ENCODE peak calls at places on chromosomes 3 and 15, in eight cellular contexts. One of them, this sample, is unnamed. For H3K36me3 and H3K4me1, the result is how much of the 10 kb centered on the place peaks cover.

GRCh38 chr15:62506217-62506805 is 341.2 kb upstream of the C2CD4B start:
- DNase-seq in HCT116: no peak
- DNase-seq in esophagus squamous epithelium: no peak
- DNase-seq in heart left ventricle: peak
- DNase-seq in uterus: no peak
- DNase-seq in transverse colon: no peak
- DNase-seq in right lobe of liver: no peak
- DNase-seq in body of pancreas: peak
- DNase-seq in this sample: no peak

GRCh38 chr3:192011137-192011536 is 550.2 kb downstream of the PYDC2 start:
- DNase-seq in esophagus squamous epithelium: no peak
- DNase-seq in HCT116: no peak
- DNase-seq in uterus: no peak
- DNase-seq in body of pancreas: no peak
- DNase-seq in transverse colon: no peak
- DNase-seq in right lobe of liver: no peak
- DNase-seq in heart left ventricle: no peak
- DNase-seq in this sample: no peak

GRCh38 chr3:1943395-1944118 is 155.1 kb upstream of the CNTN4 start:
- DNase-seq in right lobe of liver: no peak
- DNase-seq in HCT116: no peak
- DNase-seq in esophagus squamous epithelium: no peak
- DNase-seq in heart left ventricle: no peak
- DNase-seq in body of pancreas: no peak
- DNase-seq in uterus: no peak
- DNase-seq in transverse colon: no peak
- DNase-seq in this sample: no peak

GRCh38 chr15:56215769-56216168 is 27.9 kb downstream of the RFX7 start:
- DNase-seq in heart left ventricle: no peak
- DNase-seq in transverse colon: no peak
- DNase-seq in uterus: no peak
- DNase-seq in HCT116: no peak
- DNase-seq in esophagus squamous epithelium: no peak
- DNase-seq in body of pancreas: no peak
- DNase-seq in right lobe of liver: no peak
- DNase-seq in this sample: no peak

GRCh38 chr3:47340866-47341265 is 40.0 kb upstream of the PTPN23 start:
- DNase-seq in esophagus squamous epithelium: no peak
- DNase-seq in uterus: no peak
- DNase-seq in HCT116: no peak
- DNase-seq in body of pancreas: no peak
- DNase-seq in transverse colon: no peak
- DNase-seq in right lobe of liver: no peak
- DNase-seq in heart left ventricle: no peak
- DNase-seq in this sample: no peak

GRCh38 chr3:52254608-52255007 is 9.0 kb downstream of the PPM1M start:
- DNase-seq in HCT116: no peak
- DNase-seq in uterus: no peak
- DNase-seq in transverse colon: no peak
- DNase-seq in body of pancreas: no peak
- DNase-seq in heart left ventricle: no peak
- DNase-seq in right lobe of liver: no peak
- DNase-seq in esophagus squamous epithelium: no peak
- DNase-seq in this sample: no peak

GRCh38 chr3:146640955-146641867 is 36.1 kb upstream of the PLSCR5 start:
- DNase-seq in HCT116: peak
- DNase-seq in esophagus squamous epithelium: no peak
- DNase-seq in transverse colon: no peak
- DNase-seq in body of pancreas: no peak
- DNase-seq in heart left ventricle: no peak
- DNase-seq in uterus: no peak
- DNase-seq in right lobe of liver: no peak
- DNase-seq in this sample: no peak

GRCh38 chr15:95655089-95655488 is 675.4 kb upstream of the NR2F2 start:
- DNase-seq in heart left ventricle: no peak
- DNase-seq in transverse colon: no peak
- DNase-seq in right lobe of liver: no peak
- DNase-seq in HCT116: no peak
- DNase-seq in esophagus squamous epithelium: no peak
- DNase-seq in body of pancreas: no peak
- DNase-seq in uterus: no peak
- DNase-seq in this sample: no peak

GRCh38 chr3:186979837-186980236 is 49.5 kb downstream of the ST6GAL1 start:
- DNase-seq in transverse colon: no peak
- DNase-seq in heart left ventricle: no peak
- DNase-seq in esophagus squamous epithelium: no peak
- DNase-seq in uterus: no peak
- DNase-seq in HCT116: no peak
- DNase-seq in body of pancreas: no peak
- DNase-seq in right lobe of liver: no peak
- DNase-seq in this sample: no peak

GRCh38 chr3:5202267-5202666 is 14.8 kb downstream of the EDEM1 start:
- DNase-seq in uterus: no peak
- DNase-seq in right lobe of liver: no peak
- DNase-seq in esophagus squamous epithelium: no peak
- DNase-seq in HCT116: no peak
- DNase-seq in heart left ventricle: no peak
- DNase-seq in transverse colon: no peak
- DNase-seq in body of pancreas: no peak
- DNase-seq in this sample: no peak

GRCh38 chr3:24135280-24135679 is 190.2 kb downstream of the NR1D2 start:
- DNase-seq in body of pancreas: no peak
- DNase-seq in right lobe of liver: no peak
- DNase-seq in transverse colon: no peak
- DNase-seq in uterus: no peak
- DNase-seq in heart left ventricle: no peak
- DNase-seq in esophagus squamous epithelium: no peak
- DNase-seq in HCT116: no peak
- DNase-seq in this sample: no peak

GRCh38 chr15:31489801-31490646 is 163.4 kb downstream of the KLF13 start:
- DNase-seq in right lobe of liver: no peak
- DNase-seq in uterus: no peak
- DNase-seq in esophagus squamous epithelium: no peak
- DNase-seq in heart left ventricle: no peak
- DNase-seq in HCT116: peak
- DNase-seq in transverse colon: peak
- DNase-seq in body of pancreas: peak
- DNase-seq in this sample: no peak

GRCh38 chr3:48402281-48402732 is 27.6 kb downstream of the PLXNB1 start:
- DNase-seq in esophagus squamous epithelium: no peak
- DNase-seq in transverse colon: peak
- DNase-seq in HCT116: peak
- DNase-seq in right lobe of liver: peak
- DNase-seq in body of pancreas: peak
- DNase-seq in heart left ventricle: no peak
- DNase-seq in uterus: peak
- DNase-seq in this sample: peak

GRCh38 chr3:127690106-127690505 is 17.4 kb downstream of the ABTB1 start:
- DNase-seq in HCT116: no peak
- DNase-seq in heart left ventricle: no peak
- DNase-seq in uterus: no peak
- DNase-seq in transverse colon: no peak
- DNase-seq in body of pancreas: peak
- DNase-seq in esophagus squamous epithelium: no peak
- DNase-seq in right lobe of liver: peak
- DNase-seq in this sample: no peak

GRCh38 chr3:53941945-53942344 is 50.3 kb upstream of the SELENOK start:
- DNase-seq in transverse colon: no peak
- DNase-seq in body of pancreas: no peak
- DNase-seq in uterus: no peak
- DNase-seq in right lobe of liver: no peak
- DNase-seq in esophagus squamous epithelium: no peak
- DNase-seq in HCT116: no peak
- DNase-seq in heart left ventricle: no peak
- DNase-seq in this sample: no peak

GRCh38 chr15:75720787-75721461 is 8.3 kb upstream of the CSPG4 start:
- DNase-seq in right lobe of liver: peak
- DNase-seq in uterus: peak
- DNase-seq in HCT116: peak
- DNase-seq in transverse colon: peak
- DNase-seq in body of pancreas: peak
- DNase-seq in esophagus squamous epithelium: no peak
- DNase-seq in heart left ventricle: no peak
- DNase-seq in this sample: no peak

GRCh38 chr3:8655387-8655835 is 10.8 kb upstream of the SSUH2 start:
- DNase-seq in heart left ventricle: no peak
- DNase-seq in transverse colon: no peak
- DNase-seq in body of pancreas: no peak
- DNase-seq in esophagus squamous epithelium: no peak
- DNase-seq in uterus: no peak
- DNase-seq in right lobe of liver: no peak
- DNase-seq in HCT116: no peak
- DNase-seq in this sample: no peak

GRCh38 chr3:8954938-8955763 is 8.1 kb downstream of the RAD18 start:
- DNase-seq in uterus: no peak
- DNase-seq in body of pancreas: no peak
- DNase-seq in esophagus squamous epithelium: no peak
- DNase-seq in transverse colon: no peak
- DNase-seq in heart left ventricle: no peak
- DNase-seq in right lobe of liver: no peak
- DNase-seq in HCT116: no peak
- DNase-seq in this sample: no peak

GRCh38 chr15:48186271-48186670 is 5.2 kb upstream of the CTXN2 start:
- DNase-seq in transverse colon: no peak
- DNase-seq in body of pancreas: no peak
- DNase-seq in heart left ventricle: no peak
- DNase-seq in uterus: no peak
- DNase-seq in esophagus squamous epithelium: no peak
- DNase-seq in HCT116: no peak
- DNase-seq in right lobe of liver: no peak
- DNase-seq in this sample: no peak

GRCh38 chr15:101167791-101168462 is 83.9 kb downstream of the CHSY1 start:
- DNase-seq in esophagus squamous epithelium: peak
- DNase-seq in transverse colon: peak
- DNase-seq in right lobe of liver: peak
- DNase-seq in heart left ventricle: peak
- DNase-seq in HCT116: peak
- DNase-seq in uterus: peak
- DNase-seq in body of pancreas: peak
- DNase-seq in this sample: peak

GRCh38 chr3:81218023-81218422 is 543.4 kb downstream of the GBE1 start:
- DNase-seq in transverse colon: no peak
- DNase-seq in HCT116: no peak
- DNase-seq in right lobe of liver: no peak
- DNase-seq in esophagus squamous epithelium: no peak
- DNase-seq in body of pancreas: no peak
- DNase-seq in heart left ventricle: no peak
- DNase-seq in uterus: no peak
- DNase-seq in this sample: no peak

GRCh38 chr3:44845528-44846520 is 15.9 kb upstream of the TMEM42 start:
- DNase-seq in HCT116: no peak
- DNase-seq in uterus: peak
- DNase-seq in right lobe of liver: no peak
- DNase-seq in transverse colon: no peak
- DNase-seq in esophagus squamous epithelium: no peak
- DNase-seq in heart left ventricle: peak
- DNase-seq in body of pancreas: peak
- DNase-seq in this sample: no peak

GRCh38 chr3:44848634-44849033 is 13.1 kb upstream of the TMEM42 start:
- DNase-seq in HCT116: no peak
- DNase-seq in transverse colon: no peak
- DNase-seq in right lobe of liver: no peak
- DNase-seq in heart left ventricle: no peak
- DNase-seq in esophagus squamous epithelium: no peak
- DNase-seq in uterus: no peak
- DNase-seq in body of pancreas: no peak
- DNase-seq in this sample: no peak
- H3K36me3 ChIP-seq in HCT116: under half
- H3K36me3 ChIP-seq in transverse colon: under half
- H3K36me3 ChIP-seq in right lobe of liver: under half
- H3K36me3 ChIP-seq in heart left ventricle: under half
- H3K36me3 ChIP-seq in esophagus squamous epithelium: under half
- H3K36me3 ChIP-seq in uterus: under half
- H3K36me3 ChIP-seq in body of pancreas: under half
- H3K36me3 ChIP-seq in this sample: under half

GRCh38 chr3:49720383-49721164 is 1.1 kb upstream of the AMIGO3 start:
- DNase-seq in esophagus squamous epithelium: no peak
- DNase-seq in heart left ventricle: no peak
- DNase-seq in right lobe of liver: no peak
- DNase-seq in HCT116: no peak
- DNase-seq in transverse colon: no peak
- DNase-seq in body of pancreas: peak
- DNase-seq in uterus: peak
- DNase-seq in this sample: peak
- TF ChIP-seq POLR2A in esophagus squamous epithelium: no peak
- TF ChIP-seq POLR2A in heart left ventricle: no peak
- TF ChIP-seq POLR2A in right lobe of liver: no peak
- TF ChIP-seq POLR2A in HCT116: peak
- TF ChIP-seq POLR2A in transverse colon: no peak
- TF ChIP-seq POLR2A in body of pancreas: no peak
- TF ChIP-seq POLR2A in uterus: no peak
- TF ChIP-seq POLR2A in this sample: no peak

DNA sequence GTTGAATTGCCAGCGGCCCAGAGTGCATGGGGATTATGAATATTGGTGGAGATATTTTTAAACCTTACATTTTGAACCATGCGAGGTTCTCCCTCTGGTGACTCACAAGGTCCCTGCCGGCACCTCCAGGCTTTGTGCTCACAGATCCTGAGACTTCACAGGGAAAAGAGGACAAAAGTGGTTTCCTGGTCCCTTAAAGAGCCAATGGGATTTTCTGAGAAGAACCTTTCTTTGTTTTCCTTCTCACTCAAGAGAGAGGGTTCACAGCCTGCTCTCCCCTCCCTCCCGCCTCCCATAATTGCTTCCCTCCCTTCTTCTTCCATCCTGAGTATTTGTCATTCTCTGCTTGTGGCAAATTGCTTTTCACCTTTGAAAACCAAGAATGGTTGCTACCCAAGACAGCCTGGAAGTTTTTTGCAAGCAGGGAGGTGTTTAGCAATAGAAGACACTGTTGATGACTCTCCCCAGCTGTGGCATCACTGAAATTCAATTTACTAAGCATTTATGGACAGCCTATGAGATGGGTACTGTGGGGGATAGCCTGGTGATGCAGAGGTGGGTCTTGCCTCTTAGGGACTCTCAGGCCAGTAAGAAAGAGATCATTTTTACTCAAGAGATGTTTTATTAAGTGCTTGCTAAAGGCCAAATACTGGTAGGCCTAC is 76.6 kb downstream of the CPN2 start:
- DNase-seq in right lobe of liver: no peak
- DNase-seq in HCT116: peak
- DNase-seq in heart left ventricle: no peak
- DNase-seq in transverse colon: no peak
- DNase-seq in uterus: peak
- DNase-seq in body of pancreas: peak
- DNase-seq in esophagus squamous epithelium: no peak
- DNase-seq in this sample: peak
- H3K4me1 ChIP-seq in right lobe of liver: under half
- H3K4me1 ChIP-seq in HCT116: half or more
- H3K4me1 ChIP-seq in heart left ventricle: under half
- H3K4me1 ChIP-seq in transverse colon: half or more
- H3K4me1 ChIP-seq in uterus: under half
- H3K4me1 ChIP-seq in body of pancreas: half or more
- H3K4me1 ChIP-seq in esophagus squamous epithelium: half or more
- H3K4me1 ChIP-seq in this sample: under half

DNA sequence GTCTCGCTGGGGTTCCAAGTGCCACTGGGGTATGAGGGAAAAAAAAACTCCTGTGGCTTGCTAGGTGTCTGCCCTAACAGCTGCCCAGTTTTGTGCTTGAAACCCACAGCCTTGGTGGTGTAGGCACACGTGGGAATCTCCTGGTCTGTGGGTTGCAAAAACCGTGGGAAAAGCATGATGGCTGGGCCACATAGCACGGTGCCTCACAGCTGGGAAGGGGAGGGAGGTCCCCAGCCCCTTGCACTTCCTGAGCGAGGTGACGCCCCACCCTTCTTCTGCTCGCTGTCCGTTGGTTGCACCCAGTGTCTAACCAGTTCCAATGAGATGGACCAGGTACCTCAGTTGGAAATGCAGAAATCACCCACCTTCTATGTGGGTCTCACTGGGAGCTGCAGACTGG is 144.3 kb downstream of the KBTBD8 start:
- DNase-seq in body of pancreas: no peak
- DNase-seq in uterus: no peak
- DNase-seq in transverse colon: no peak
- DNase-seq in right lobe of liver: no peak
- DNase-seq in esophagus squamous epithelium: no peak
- DNase-seq in HCT116: no peak
- DNase-seq in heart left ventricle: no peak
- DNase-seq in this sample: no peak
- H3K36me3 ChIP-seq in body of pancreas: under half
- H3K36me3 ChIP-seq in uterus: under half
- H3K36me3 ChIP-seq in transverse colon: under half
- H3K36me3 ChIP-seq in right lobe of liver: under half
- H3K36me3 ChIP-seq in esophagus squamous epithelium: under half
- H3K36me3 ChIP-seq in HCT116: under half
- H3K36me3 ChIP-seq in heart left ventricle: under half
- H3K36me3 ChIP-seq in this sample: under half

This sample was measured in ovary.